ENCODE peak calls at places on chromosomes 12 and 14, in eight cellular contexts. N is WTC11; J is activated T-cell treated with anti-CD3 and anti-CD28 coated beads for 24 hours; F is activated CD4-positive, CD25-positive, alpha-beta regulatory T cell; T is effector memory CD4-positive, alpha-beta T cell; L is GM10248; X is LoVo; M is T-helper 2 cell. S is an unnamed sample.

GRCh38 chr14:76394569-76394968 is 18.6 kb downstream of the ESRRB start:
- DNase-seq in N (no peak), J (no peak), F (no peak), T (no peak), L (no peak), X (no peak), M (no peak), S (no peak)

GRCh38 chr14:35883677-35884293 is 57.6 kb downstream of the BRMS1L start:
- DNase-seq in N (no peak), J (peak), F (no peak), T (no peak), L (peak), X (peak), M (no peak), S (peak)

GRCh38 chr14:102629700-102630365 is 37.4 kb downstream of the RCOR1 start:
- DNase-seq in N (no peak), J (no peak), F (no peak), T (no peak), L (no peak), X (no peak), M (no peak), S (no peak)

GRCh38 chr14:35365130-35366047 is 39.2 kb downstream of the NFKBIA start:
- DNase-seq in N (no peak), J (peak), F (no peak), T (no peak), L (peak), X (peak), M (no peak), S (peak)

GRCh38 chr14:99127651-99128167 is 144.3 kb downstream of the BCL11B start:
- DNase-seq in N (no peak), J (no peak), F (no peak), T (no peak), L (no peak), X (no peak), M (no peak), S (peak)

GRCh38 chr12:117508468-117508867 is 147.0 kb upstream of the NOS1 start:
- DNase-seq in N (no peak), J (no peak), F (no peak), T (no peak), L (no peak), X (no peak), M (no peak), S (no peak)

GRCh38 chr14:91417134-91417982 is at the start of gene CCDC88C:
- DNase-seq in N (peak), J (peak), F (peak), T (peak), L (peak), X (peak), M (peak), S (peak)

GRCh38 chr14:57889245-57889644 is 23.4 kb upstream of the SLC35F4 start:
- DNase-seq in N (no peak), J (no peak), F (no peak), T (no peak), L (no peak), X (peak), M (no peak), S (peak)

GRCh38 chr12:88035907-88036289 is 6.7 kb upstream of the C12orf50 start:
- DNase-seq in N (no peak), J (no peak), F (no peak), T (no peak), L (peak), X (peak), M (no peak), S (no peak)

GRCh38 chr12:122752464-122753212 is at the start of gene DENR:
- DNase-seq in N (peak), J (peak), F (peak), T (peak), L (peak), X (peak), M (peak), S (peak)

GRCh38 chr12:131950182-131950913 is 606 bp downstream of the EP400 start:
- DNase-seq in N (no peak), J (peak), F (no peak), T (peak), L (peak), X (no peak), M (no peak), S (peak)

S was measured in RWPE1.